ENCODE peak calls at places on chromosomes 2 and 18, in seven cellular contexts. U, R, X, J, L, P and F are unnamed samples.

GRCh38 chr2:16014041-16014787 is 73.9 kb downstream of the MYCN start:
- DNase-seq in X (peak), L (no peak), R (no peak), P (no peak), U (no peak), J (no peak), F (no peak)

GRCh38 chr2:46983065-46983801 is 67.6 kb upstream of the MCFD2 start:
- DNase-seq in U (no peak), R (no peak), X (no peak), P (peak), L (no peak), J (peak), F (no peak)

GRCh38 chr2:120804446-120804845 is 68.8 kb downstream of the GLI2 start:
- DNase-seq in X (no peak), J (no peak), U (no peak), P (no peak), L (no peak), R (no peak), F (no peak)

GRCh38 chr2:30315391-30316055 is 84.2 kb downstream of the LBH start:
- DNase-seq in X (no peak), P (no peak), J (no peak), U (no peak), L (no peak), R (no peak), F (no peak)

GRCh38 chr2:207163815-207164747 is 1.7 kb downstream of the KLF7 start:
- DNase-seq in X (peak), J (peak), P (no peak), L (no peak), R (peak), U (no peak), F (no peak)

GRCh38 chr18:79857082-79857661 is 59.4 kb downstream of the KCNG2 start:
- DNase-seq in X (peak), U (no peak), P (peak), L (no peak), R (no peak), J (no peak), F (no peak)

GRCh38 chr18:59022167-59022945 is 117.3 kb upstream of the SEC11C start:
- DNase-seq in U (no peak), R (no peak), J (no peak), L (no peak), P (peak), X (no peak), F (no peak)

GRCh38 chr2:208984376-208985100 is 439.3 kb upstream of the MAP2 start:
- DNase-seq in U (no peak), L (no peak), P (no peak), R (no peak), J (no peak), X (no peak), F (no peak)

GRCh38 chr2:85954918-85955420 is 66.2 kb upstream of the ST3GAL5 start:
- DNase-seq in U (no peak), L (no peak), R (no peak), P (no peak), X (no peak), J (peak), F (no peak)

GRCh38 chr2:73839653-73840411 is 11.1 kb downstream of the STAMBP start:
- DNase-seq in J (no peak), R (no peak), U (no peak), X (no peak), L (no peak), P (no peak), F (no peak)

GRCh38 chr2:11419781-11420180 is 46.2 kb downstream of the E2F6 start:
- DNase-seq in L (no peak), P (no peak), R (no peak), J (no peak), X (no peak), U (no peak), F (no peak)

GRCh38 chr2:113203217-113203530 is 29.4 kb downstream of the PSD4 start:
- DNase-seq in X (no peak), U (no peak), J (no peak), P (no peak), L (no peak), R (no peak), F (no peak)

GRCh38 chr2:162706770-162707169 is 131.8 kb downstream of the KCNH7 start:
- DNase-seq in P (no peak), L (no peak), X (no peak), J (no peak), R (no peak), U (no peak), F (no peak)